ENCODE peak calls at places on chromosomes 1 and 21, in eight cellular contexts. S is GM12865; T is CD4-positive, alpha-beta T cell; L is NCI-H460; D is activated T-helper 1 cell treated with anti-CD3 and anti-CD28 coated beads, Interleukin-2, amount 50 U/mL, for 16 hours; N is M059J; K is GM04503; C is T-cell. W is an unnamed sample.

GRCh38 chr1:65527211-65527610 is 106.7 kb downstream of the LEPR start:
- DNase-seq in C (no peak), K (peak), N (peak), S (no peak), D (no peak), L (no peak), T (no peak), W (no peak)

GRCh38 chr1:19338323-19338762 is 26.2 kb downstream of the SLC66A1 start:
- DNase-seq in C (no peak), K (no peak), T (no peak), N (no peak), D (no peak), L (no peak), S (no peak), W (peak)

GRCh38 chr1:6794164-6794563 is 8.9 kb downstream of the CAMTA1 start:
- DNase-seq in S (peak), C (no peak), K (no peak), N (peak), D (no peak), T (no peak), L (peak), W (peak)

GRCh38 chr1:28437260-28437923 is 67.9 kb downstream of the PHACTR4 start:
- DNase-seq in L (no peak), N (peak), S (no peak), K (peak), D (no peak), C (no peak), T (no peak), W (no peak)

GRCh38 chr1:170168263-170168662 is 22.5 kb downstream of the NTMT2 start:
- DNase-seq in N (peak), K (peak), T (no peak), C (no peak), L (peak), S (no peak), D (no peak), W (no peak)

GRCh38 chr1:151993084-151993733 is 450 bp downstream of the S100A10 start:
- DNase-seq in T (peak), N (peak), C (no peak), K (no peak), S (peak), L (no peak), D (peak), W (no peak)

GRCh38 chr1:165524639-165525038 is 19.2 kb upstream of the LRRC52 start:
- DNase-seq in S (no peak), N (no peak), D (no peak), C (no peak), K (no peak), L (no peak), T (no peak), W (no peak)

GRCh38 chr1:32405672-32406467 is 11.6 kb upstream of the BSDC1 start:
- DNase-seq in T (no peak), K (no peak), N (no peak), L (no peak), C (no peak), S (no peak), D (no peak), W (no peak)

GRCh38 chr1:41418868-41419583 is 57.8 kb downstream of the FOXO6 start:
- DNase-seq in K (peak), D (no peak), C (no peak), S (no peak), L (peak), T (no peak), N (peak), W (peak)

GRCh38 chr1:30786264-30786991 is 28.9 kb upstream of the LAPTM5 start:
- DNase-seq in D (no peak), L (no peak), N (no peak), K (no peak), S (no peak), T (no peak), C (no peak), W (no peak)

GRCh38 chr1:224542783-224543440 is 73.2 kb upstream of the CNIH3 start:
- DNase-seq in K (peak), L (no peak), S (peak), T (no peak), C (no peak), N (peak), D (no peak), W (no peak)

GRCh38 chr1:156668801-156669637 is 8.2 kb downstream of the NES start:
- DNase-seq in K (no peak), D (no peak), L (no peak), C (no peak), T (no peak), N (no peak), S (no peak), W (no peak)

GRCh38 chr1:159756397-159756796 is 24.4 kb upstream of the DUSP23 start:
- DNase-seq in S (no peak), D (no peak), T (no peak), K (no peak), L (no peak), C (no peak), N (no peak), W (no peak)

GRCh38 chr1:229102741-229103480 is 168.0 kb upstream of the RAB4A start:
- DNase-seq in L (no peak), N (no peak), C (no peak), S (no peak), D (no peak), K (no peak), T (no peak), W (no peak)

GRCh38 chr1:23904748-23905357 is 8.3 kb downstream of the CNR2 start:
- DNase-seq in T (no peak), L (no peak), S (peak), D (no peak), K (no peak), N (peak), C (no peak), W (no peak)

GRCh38 chr21:41304068-41304720 is 12.4 kb upstream of the FAM3B start:
- DNase-seq in L (no peak), N (no peak), D (no peak), K (no peak), S (no peak), T (no peak), C (no peak), W (no peak)

GRCh38 chr21:32207096-32207716 is 71.6 kb downstream of the MIS18A start:
- DNase-seq in S (no peak), T (no peak), N (no peak), L (no peak), K (no peak), D (no peak), C (no peak), W (peak)

GRCh38 chr21:35201288-35201687 is 152.2 kb upstream of the RUNX1 start:
- DNase-seq in N (no peak), S (no peak), K (no peak), L (no peak), T (no peak), C (no peak), D (no peak), W (no peak)

GRCh38 chr1:106254748-106255147 is 801.7 kb upstream of the PRMT6 start:
- DNase-seq in N (no peak), T (no peak), L (peak), K (no peak), D (no peak), C (no peak), S (no peak), W (no peak)

GRCh38 chr1:205319081-205320018 is 2.2 kb downstream of the NUAK2 start:
- DNase-seq in S (no peak), L (peak), D (no peak), N (peak), C (peak), T (no peak), K (no peak), W (no peak)

GRCh38 chr1:150164769-150165168 is 15.1 kb downstream of the PLEKHO1 start:
- DNase-seq in L (no peak), K (no peak), N (no peak), S (peak), T (no peak), C (no peak), D (no peak), W (no peak)

GRCh38 chr1:35591211-35591610 is 18.1 kb downstream of the TFAP2E start:
- DNase-seq in C (no peak), N (no peak), D (no peak), S (no peak), T (no peak), K (no peak), L (no peak), W (no peak)

GRCh38 chr1:229420765-229421164 is 13.1 kb downstream of the ACTA1 start:
- DNase-seq in L (no peak), S (peak), T (no peak), N (no peak), C (no peak), D (no peak), K (no peak), W (no peak)

GRCh38 chr1:244665771-244666217 is 12.9 kb downstream of the DESI2 start:
- DNase-seq in T (no peak), C (no peak), L (no peak), S (no peak), D (no peak), K (no peak), N (peak), W (no peak)

GRCh38 chr1:17798011-17798410 is 42.9 kb downstream of the ACTL8 start:
- DNase-seq in N (no peak), K (no peak), D (no peak), T (no peak), L (no peak), S (no peak), C (no peak), W (no peak)

GRCh38 chr21:42514883-42515228 is 1.2 kb downstream of the SLC37A1 start:
- DNase-seq in S (peak), D (no peak), C (no peak), L (no peak), T (no peak), K (no peak), N (no peak), W (no peak)

GRCh38 chr1:170662561-170662971 is 1.4 kb upstream of the PRRX1 start:
- DNase-seq in T (no peak), C (no peak), N (no peak), L (no peak), D (no peak), S (no peak), K (no peak), W (no peak)

GRCh38 chr21:34878501-34878900 is 170.6 kb downstream of the RUNX1 start:
- DNase-seq in C (no peak), L (no peak), K (no peak), T (no peak), D (no peak), N (no peak), S (no peak), W (no peak)

GRCh38 chr1:3074800-3075199 is 5.8 kb downstream of the PRDM16 start:
- DNase-seq in S (no peak), T (no peak), L (no peak), K (no peak), D (no peak), N (no peak), C (no peak), W (no peak)

GRCh38 chr1:29315876-29316275 is 79.6 kb downstream of the PTPRU start:
- DNase-seq in S (no peak), D (no peak), T (no peak), K (no peak), C (no peak), L (no peak), N (no peak), W (no peak)

GRCh38 chr1:204288061-204288588 is 71.6 kb downstream of the PLEKHA6 start:
- DNase-seq in N (peak), L (peak), S (no peak), C (no peak), D (no peak), K (no peak), T (no peak), W (peak)

GRCh38 chr1:201267481-201268229 is 15.7 kb upstream of the PKP1 start:
- DNase-seq in T (no peak), K (peak), D (no peak), L (no peak), S (no peak), C (no peak), N (peak), W (no peak)

GRCh38 chr1:43994794-43995790 is 3.7 kb downstream of the CCDC24 start:
- DNase-seq in D (no peak), K (no peak), L (no peak), S (peak), T (no peak), C (no peak), N (peak), W (no peak)

GRCh38 chr1:16367258-16367967 is 371 bp downstream of the SZRD1 start:
- DNase-seq in D (peak), T (peak), K (peak), C (peak), S (peak), L (peak), N (peak), W (peak)

GRCh38 chr1:241817956-241818612 is 29.9 kb upstream of the EXO1 start:
- DNase-seq in S (no peak), T (no peak), D (no peak), N (no peak), C (no peak), K (no peak), L (no peak), W (no peak)

GRCh38 chr1:220011620-220012019 is 34.7 kb downstream of the EPRS1 start:
- DNase-seq in D (no peak), N (no peak), L (peak), K (no peak), S (no peak), T (no peak), C (no peak), W (no peak)